ENCODE peak calls at places on chromosomes 12 and 14, in seven cellular contexts. N is stomach, T is pancreas, H is ovary, F is left lung, O is breast epithelium, X is OCI-LY7. C is an unnamed sample. For H3K4me1, the result is how much of the 10 kb centered on the place peaks cover.

GRCh38 chr14:89973234-89973823 is 17.6 kb downstream of the TDP1 start:
- DNase-seq in N (peak), T (peak), H (peak), F (peak), O (no peak), X (peak), C (peak)

GRCh38 chr12:76422154-76422877 is 74.1 kb upstream of the BBS10 start:
- DNase-seq in N (no peak), T (no peak), H (no peak), F (no peak), O (no peak), X (no peak), C (no peak)

GRCh38 chr12:120167529-120168095 is 26.9 kb downstream of the GCN1 start:
- DNase-seq in N (no peak), T (no peak), H (no peak), F (no peak), O (no peak), X (peak), C (no peak)

GRCh38 chr14:59464651-59465569 is at the start of gene GPR135:
- DNase-seq in N (peak), T (peak), H (peak), F (peak), O (peak), X (peak), C (peak)

GRCh38 chr12:59403259-59403932 is 192.4 kb upstream of the SLC16A7 start:
- DNase-seq in N (peak), T (no peak), H (no peak), F (no peak), O (no peak), X (peak), C (no peak)

GRCh38 chr12:12890815-12891645 is at the start of gene GPRC5A:
- DNase-seq in N (peak), T (peak), H (peak), F (peak), O (peak), X (no peak), C (peak)

GRCh38 chr12:64528616-64529015 is 76.7 kb downstream of the TBK1 start:
- DNase-seq in N (no peak), T (no peak), H (no peak), F (no peak), O (no peak), X (no peak), C (no peak)

GRCh38 chr14:74257078-74257987 is 18.1 kb downstream of the VSX2 start:
- DNase-seq in N (peak), T (peak), H (peak), F (peak), O (no peak), X (peak), C (peak)

GRCh38 chr14:50210074-50210473 is 21.3 kb downstream of the SOS2 start:
- DNase-seq in N (no peak), T (no peak), H (no peak), F (no peak), O (no peak), X (no peak), C (no peak)

GRCh38 chr12:108596854-108597558 is 878 bp downstream of the TMEM119 start:
- DNase-seq in N (no peak), T (no peak), H (no peak), F (no peak), O (no peak), X (no peak), C (no peak)

GRCh38 chr12:87813476-87814234 is 215.5 kb downstream of the C12orf50 start:
- DNase-seq in N (no peak), T (no peak), H (no peak), F (no peak), O (no peak), X (no peak), C (no peak)

GRCh38 chr14:46053221-46053620 is 598.4 kb downstream of the RPL10L start:
- DNase-seq in N (no peak), T (no peak), H (no peak), F (no peak), O (no peak), X (no peak), C (no peak)

GRCh38 chr14:96741151-96741977 is 55.8 kb upstream of the VRK1 start:
- DNase-seq in N (peak), T (peak), H (peak), F (peak), O (peak), X (peak), C (peak)

GRCh38 chr14:21308132-21308478 is 28.2 kb downstream of the RPGRIP1 start:
- DNase-seq in N (no peak), T (no peak), H (no peak), F (no peak), O (no peak), X (no peak), C (no peak)

GRCh38 chr12:4388662-4389061 is 9.2 kb upstream of the FGF23 start:
- DNase-seq in N (no peak), T (no peak), H (no peak), F (no peak), O (no peak), X (no peak), C (no peak)

GRCh38 chr12:11649413-11650278 is at the start of gene ETV6:
- DNase-seq in N (peak), T (peak), H (peak), F (peak), O (no peak), X (peak), C (peak)

GRCh38 chr14:36493761-36494160 is 26.3 kb downstream of the NKX2-1 start:
- DNase-seq in N (no peak), T (no peak), H (no peak), F (no peak), O (no peak), X (no peak), C (no peak)

GRCh38 chr12:53824001-53824716 is 72.4 kb upstream of the CISTR start:
- DNase-seq in N (no peak), T (no peak), H (no peak), F (no peak), O (no peak), X (no peak), C (no peak)
- H3K4me1 ChIP-seq in N (under half), T (under half), H (under half), F (under half), O (under half), X (under half), C (under half)

GRCh38 chr12:65962921-65963883 is 138.9 kb downstream of the HMGA2 start:
- DNase-seq in N (no peak), T (no peak), H (peak), F (no peak), O (no peak), X (peak), C (peak)

GRCh38 chr12:65968359-65968758 is 144.1 kb downstream of the HMGA2 start:
- DNase-seq in N (no peak), T (no peak), H (no peak), F (no peak), O (no peak), X (no peak), C (no peak)

GRCh38 chr12:65967696-65968095 is 143.4 kb downstream of the HMGA2 start:
- DNase-seq in N (no peak), T (no peak), H (no peak), F (no peak), O (no peak), X (no peak), C (no peak)

GRCh38 chr12:65966852-65967593 is 142.7 kb downstream of the HMGA2 start:
- DNase-seq in N (no peak), T (no peak), H (no peak), F (no peak), O (no peak), X (no peak), C (no peak)

DNA sequence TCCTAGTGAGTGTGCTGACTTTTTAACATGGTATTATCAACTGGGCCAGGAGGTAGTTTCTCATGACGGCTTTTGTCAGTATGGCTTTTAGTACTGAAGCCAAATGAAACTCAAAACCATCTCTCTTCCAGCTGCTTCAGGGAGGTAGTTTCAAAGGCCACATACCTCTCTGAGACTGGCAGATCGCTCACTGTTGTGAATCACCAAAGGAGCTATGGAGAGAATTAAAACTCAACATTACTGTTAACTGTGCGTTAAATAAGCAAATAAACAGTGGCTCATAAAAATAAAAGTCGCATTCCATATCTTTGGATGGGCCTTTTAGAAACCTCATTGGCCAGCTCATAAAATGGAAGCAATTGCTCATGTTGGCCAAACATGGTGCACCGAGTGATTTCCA is 141.1 kb downstream of the HMGA2 start:
- DNase-seq in N (no peak), T (no peak), H (no peak), F (no peak), O (no peak), X (no peak), C (no peak)
- TF ChIP-seq CTCF in N (no peak), T (no peak), H (no peak), F (no peak), O (no peak), X (no peak), C (no peak)

DNA sequence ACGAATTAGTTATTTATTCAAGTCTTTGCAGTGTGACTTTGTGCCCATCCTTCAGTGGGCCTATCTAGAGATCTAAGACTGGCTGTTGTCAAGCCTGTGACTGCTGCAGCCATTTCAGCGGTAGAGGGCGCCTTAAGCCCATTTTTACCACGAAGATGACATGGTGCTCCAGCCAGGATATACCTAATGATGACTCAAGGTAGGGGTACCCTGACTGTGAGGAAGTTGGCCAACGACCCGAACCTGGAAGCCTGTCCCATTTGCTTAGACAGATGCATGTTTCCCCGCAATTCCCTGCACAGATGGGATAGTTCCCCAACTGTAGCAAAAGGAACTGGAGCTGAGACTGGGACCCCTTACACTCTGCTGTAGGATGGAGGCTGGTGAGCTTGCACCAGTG is 41.3 kb downstream of the RAB3IP start:
- DNase-seq in N (no peak), T (no peak), H (no peak), F (no peak), O (no peak), X (no peak), C (no peak)
- H3K4me1 ChIP-seq in N (under half), T (under half), H (under half), F (under half), O (under half), X (under half), C (under half)

DNA sequence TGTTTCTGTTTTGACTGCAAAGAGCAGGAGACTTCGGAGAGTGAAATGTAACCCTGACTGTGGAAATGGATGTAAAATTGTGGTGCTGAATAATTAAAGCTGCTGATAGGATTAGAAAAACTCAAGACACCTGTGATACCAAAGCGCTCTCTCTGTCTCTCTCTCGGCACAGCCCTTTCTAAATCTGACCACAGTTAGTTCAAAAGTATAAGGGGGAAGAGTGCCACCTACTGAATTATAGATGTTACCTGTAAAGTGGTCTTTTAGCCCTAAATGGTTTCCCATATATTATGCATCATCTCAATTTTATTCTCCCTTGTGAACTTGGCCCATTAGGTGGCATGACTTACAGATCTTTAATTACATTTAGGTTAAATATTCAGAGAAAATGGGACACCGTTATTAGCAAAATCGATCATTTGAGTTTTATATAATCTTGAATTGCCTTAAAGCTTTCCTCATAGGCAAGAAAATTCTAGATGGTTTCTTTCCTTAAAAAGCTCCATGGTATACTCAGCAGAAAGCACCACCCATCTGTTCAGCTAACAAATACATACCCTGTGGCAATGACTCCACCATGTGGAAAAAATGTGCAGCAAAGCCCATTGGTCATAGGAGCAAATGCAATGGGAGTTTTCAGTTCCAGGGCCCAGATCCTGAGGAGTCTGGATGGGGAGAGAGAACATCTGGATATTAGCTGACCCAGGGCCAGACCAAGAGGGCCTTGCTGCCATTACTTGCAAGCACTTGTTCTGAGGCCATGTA is 18.1 kb downstream of the RFC5 start:
- DNase-seq in N (no peak), T (no peak), H (no peak), F (no peak), O (no peak), X (no peak), C (no peak)
- TF ChIP-seq CTCF in N (no peak), T (peak), H (no peak), F (no peak), O (no peak), X (peak), C (no peak)

GRCh38 chr14:100241279-100241678 is 2.3 kb downstream of the YY1 start:
- DNase-seq in N (no peak), T (no peak), H (no peak), F (no peak), O (no peak), X (no peak), C (no peak)

GRCh38 chr14:100250732-100251465 is 12.0 kb downstream of the YY1 start:
- DNase-seq in N (no peak), T (no peak), H (no peak), F (no peak), O (no peak), X (no peak), C (no peak)

GRCh38 chr14:100240725-100241032 is 1.7 kb downstream of the YY1 start:
- DNase-seq in N (no peak), T (no peak), H (no peak), F (no peak), O (no peak), X (no peak), C (no peak)

GRCh38 chr14:100246809-100247428 is 8.0 kb downstream of the YY1 start:
- DNase-seq in N (no peak), T (no peak), H (no peak), F (no peak), O (no peak), X (peak), C (peak)

DNA sequence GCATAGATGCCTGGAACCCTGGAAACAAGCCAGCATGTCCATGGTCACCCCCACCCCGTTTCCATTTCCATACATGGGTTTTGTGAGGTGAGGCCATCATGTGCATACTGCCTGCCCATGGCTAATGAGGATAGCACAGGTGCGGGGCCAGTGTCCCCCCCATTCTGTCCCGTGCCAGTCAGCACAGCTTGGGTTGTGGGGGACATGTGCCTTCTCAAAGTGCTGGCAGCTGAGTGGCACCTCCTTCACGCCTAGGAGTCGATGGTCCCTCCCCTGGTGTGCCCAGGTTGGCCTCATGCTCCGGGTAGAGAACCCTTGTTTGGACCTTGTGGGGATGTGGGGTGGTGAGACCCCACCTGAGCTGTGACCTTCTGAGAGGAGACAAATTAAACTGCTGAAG is 7.2 kb downstream of the YY1 start:
- DNase-seq in N (no peak), T (peak), H (no peak), F (no peak), O (no peak), X (no peak), C (peak)
- H3K4me1 ChIP-seq in N (half or more), T (under half), H (under half), F (under half), O (under half), X (half or more), C (half or more)

GRCh38 chr14:66401447-66402095 is 84.6 kb upstream of the CCDC196 start:
- DNase-seq in N (no peak), T (no peak), H (no peak), F (no peak), O (no peak), X (no peak), C (no peak)

GRCh38 chr14:66404051-66404450 is 82.1 kb upstream of the CCDC196 start:
- DNase-seq in N (no peak), T (no peak), H (no peak), F (no peak), O (no peak), X (no peak), C (no peak)

GRCh38 chr14:66398437-66398836 is 87.7 kb upstream of the CCDC196 start:
- DNase-seq in N (no peak), T (no peak), H (no peak), F (no peak), O (no peak), X (no peak), C (no peak)

GRCh38 chr14:66405158-66405557 is 81.0 kb upstream of the CCDC196 start:
- DNase-seq in N (no peak), T (no peak), H (no peak), F (no peak), O (no peak), X (no peak), C (no peak)

DNA sequence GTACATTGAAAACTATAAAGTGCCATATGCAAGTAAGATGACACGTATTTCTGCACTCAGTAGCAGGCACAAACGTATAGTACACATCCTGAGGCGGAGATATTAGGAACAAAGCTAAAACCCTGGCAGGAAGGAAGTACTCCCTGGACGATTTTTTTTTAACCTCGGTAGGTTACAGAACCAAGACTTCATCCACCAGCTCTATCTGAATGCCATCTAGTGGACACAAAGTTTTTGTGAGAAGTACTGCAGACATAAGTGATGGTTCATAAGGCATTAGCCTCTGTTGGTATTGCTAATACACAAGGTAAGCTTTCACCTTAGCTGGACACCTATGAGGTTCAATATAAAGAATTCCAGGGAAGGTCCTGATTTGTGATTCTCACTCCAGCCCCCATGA is 83.0 kb upstream of the CCDC196 start:
- DNase-seq in N (no peak), T (no peak), H (no peak), F (no peak), O (no peak), X (peak), C (no peak)
- TF ChIP-seq CTCF in N (peak), T (peak), H (no peak), F (no peak), O (no peak), X (peak), C (no peak)

GRCh38 chr12:104478396-104479140 is 21.8 kb downstream of the CHST11 start:
- DNase-seq in N (no peak), T (no peak), H (no peak), F (no peak), O (no peak), X (peak), C (no peak)

GRCh38 chr12:104480012-104480411 is 23.3 kb downstream of the CHST11 start:
- DNase-seq in N (no peak), T (no peak), H (no peak), F (no peak), O (no peak), X (no peak), C (no peak)

GRCh38 chr12:104479141-104479662 is 22.5 kb downstream of the CHST11 start:
- DNase-seq in N (no peak), T (no peak), H (no peak), F (no peak), O (no peak), X (no peak), C (no peak)

GRCh38 chr12:104475269-104475668 is 18.5 kb downstream of the CHST11 start:
- DNase-seq in N (no peak), T (no peak), H (no peak), F (no peak), O (no peak), X (no peak), C (no peak)

DNA sequence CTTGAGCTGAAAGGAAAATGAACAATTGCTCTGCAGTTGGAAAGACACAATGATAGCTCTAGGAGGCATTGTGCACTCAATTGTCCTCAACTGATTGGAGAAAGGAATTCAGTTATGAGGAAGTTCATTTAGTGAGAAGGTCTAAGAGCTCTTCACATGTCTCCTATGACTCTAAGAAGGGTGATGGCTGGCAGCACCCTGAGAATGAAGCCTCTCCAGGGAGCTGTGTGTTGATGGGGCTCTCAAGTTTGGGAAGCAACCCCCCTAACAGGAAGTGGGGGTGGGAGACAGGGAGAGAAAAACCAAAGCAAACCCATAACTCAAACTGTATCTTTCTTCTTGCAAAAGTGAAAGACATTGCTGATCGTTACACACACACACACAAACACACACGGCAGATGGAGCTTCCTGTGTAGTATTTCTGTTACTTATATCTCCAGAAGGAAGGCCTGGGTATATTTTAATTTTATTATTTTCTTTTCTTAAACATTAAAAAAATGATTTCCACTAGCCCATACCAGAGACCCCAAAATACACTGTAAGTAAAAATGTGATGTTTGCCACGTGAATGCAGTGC is 21.2 kb downstream of the CHST11 start:
- DNase-seq in N (no peak), T (no peak), H (no peak), F (no peak), O (no peak), X (no peak), C (no peak)
- H3K4me1 ChIP-seq in N (under half), T (under half), H (under half), F (under half), O (under half), X (half or more), C (under half)

GRCh38 chr14:23359167-23359626 is 5.8 kb downstream of the EFS start:
- DNase-seq in N (no peak), T (no peak), H (no peak), F (no peak), O (no peak), X (no peak), C (no peak)

GRCh38 chr14:23361320-23361719 is 3.7 kb downstream of the EFS start:
- DNase-seq in N (no peak), T (no peak), H (no peak), F (no peak), O (no peak), X (no peak), C (no peak)

GRCh38 chr14:23359722-23360447 is 5.1 kb downstream of the EFS start:
- DNase-seq in N (no peak), T (no peak), H (no peak), F (no peak), O (no peak), X (no peak), C (no peak)

GRCh38 chr14:23361763-23362162 is 3.2 kb downstream of the EFS start:
- DNase-seq in N (no peak), T (no peak), H (no peak), F (no peak), O (no peak), X (no peak), C (no peak)

GRCh38 chr14:23360496-23360895 is 4.5 kb downstream of the EFS start:
- DNase-seq in N (no peak), T (no peak), H (no peak), F (no peak), O (no peak), X (no peak), C (no peak)
- TF ChIP-seq CTCF in N (no peak), T (no peak), H (no peak), F (no peak), O (peak), X (no peak), C (no peak)

GRCh38 chr14:22555573-22556011 is 33.4 kb downstream of the DAD1 start:
- DNase-seq in N (no peak), T (no peak), H (no peak), F (no peak), O (no peak), X (peak), C (no peak)
- H3K4me1 ChIP-seq in N (under half), T (under half), H (under half), F (under half), O (under half), X (half or more), C (under half)

C was measured in mucosa of descending colon.